ENCODE peak calls at places on chromosomes 12 and 14, in five cellular contexts. One of them, this sample, is unnamed.

GRCh38 chr12:79373896-79374499 is 316.8 kb downstream of the PAWR start:
- DNase-seq in Peyer's patch: no peak
- DNase-seq in adrenal gland: peak; percentile 19
- DNase-seq in tibial nerve: no peak
- DNase-seq in K562: peak; percentile 20
- DNase-seq in this sample: peak; percentile 12

GRCh38 chr14:75497701-75498100 is 24.6 kb upstream of the BATF start:
- DNase-seq in K562: no peak
- DNase-seq in Peyer's patch: no peak
- DNase-seq in tibial nerve: no peak
- DNase-seq in adrenal gland: no peak
- DNase-seq in this sample: no peak

GRCh38 chr12:106492893-106493292 is 89.9 kb upstream of the RFX4 start:
- DNase-seq in Peyer's patch: no peak
- DNase-seq in adrenal gland: no peak
- DNase-seq in K562: no peak
- DNase-seq in tibial nerve: no peak
- DNase-seq in this sample: no peak

GRCh38 chr14:89424241-89424640 is 7.2 kb upstream of the FOXN3 start:
- DNase-seq in adrenal gland: no peak
- DNase-seq in Peyer's patch: no peak
- DNase-seq in K562: no peak
- DNase-seq in tibial nerve: no peak
- DNase-seq in this sample: no peak

GRCh38 chr14:61090432-61091216 is 109.6 kb downstream of the SLC38A6 start:
- DNase-seq in tibial nerve: no peak
- DNase-seq in K562: no peak
- DNase-seq in Peyer's patch: no peak
- DNase-seq in adrenal gland: peak; percentile 54
- DNase-seq in this sample: no peak

GRCh38 chr14:65879218-65880009 is 466.9 kb downstream of the FUT8 start:
- DNase-seq in adrenal gland: no peak
- DNase-seq in tibial nerve: no peak
- DNase-seq in Peyer's patch: no peak
- DNase-seq in K562: no peak
- DNase-seq in this sample: no peak

GRCh38 chr12:3351731-3352130 is 139.3 kb upstream of the PRMT8 start:
- DNase-seq in tibial nerve: no peak
- DNase-seq in adrenal gland: no peak
- DNase-seq in K562: no peak
- DNase-seq in Peyer's patch: no peak
- DNase-seq in this sample: no peak

GRCh38 chr12:113040722-113041168 is 15.8 kb upstream of the DTX1 start:
- DNase-seq in Peyer's patch: no peak
- DNase-seq in adrenal gland: peak; percentile 72
- DNase-seq in tibial nerve: peak; percentile 54
- DNase-seq in K562: no peak
- DNase-seq in this sample: no peak

GRCh38 chr12:1917172-1918070 is 1.0 kb downstream of the CACNA2D4 start:
- DNase-seq in Peyer's patch: no peak
- DNase-seq in tibial nerve: no peak
- DNase-seq in K562: peak; percentile 59
- DNase-seq in adrenal gland: no peak
- DNase-seq in this sample: no peak

GRCh38 chr12:128323526-128323925 is 56.6 kb downstream of the TMEM132C start:
- DNase-seq in adrenal gland: no peak
- DNase-seq in tibial nerve: no peak
- DNase-seq in K562: no peak
- DNase-seq in Peyer's patch: no peak
- DNase-seq in this sample: no peak

GRCh38 chr14:75454963-75455546 is 27.2 kb downstream of the JDP2 start:
- DNase-seq in K562: no peak
- DNase-seq in Peyer's patch: no peak
- DNase-seq in adrenal gland: peak; percentile 87
- DNase-seq in tibial nerve: peak; percentile 65
- DNase-seq in this sample: no peak

GRCh38 chr14:58151701-58152568 is at the start of gene ARMH4:
- DNase-seq in adrenal gland: peak; percentile 90
- DNase-seq in K562: peak; percentile 73
- DNase-seq in tibial nerve: peak; percentile 61
- DNase-seq in Peyer's patch: peak; percentile 85
- DNase-seq in this sample: peak; percentile 64
- TF ChIP-seq POLR2A in adrenal gland: no peak
- TF ChIP-seq POLR2A in K562: no peak
- TF ChIP-seq POLR2A in tibial nerve: peak; percentile 78
- TF ChIP-seq POLR2A in Peyer's patch: no peak
- TF ChIP-seq POLR2A in this sample: no peak

GRCh38 chr14:29650554-29651269 is 276.9 kb downstream of the PRKD1 start:
- DNase-seq in K562: peak; percentile 26
- DNase-seq in Peyer's patch: no peak
- DNase-seq in adrenal gland: no peak
- DNase-seq in tibial nerve: no peak
- DNase-seq in this sample: no peak

GRCh38 chr14:29649170-29649569 is 278.5 kb downstream of the PRKD1 start:
- DNase-seq in tibial nerve: no peak
- DNase-seq in adrenal gland: no peak
- DNase-seq in K562: no peak
- DNase-seq in Peyer's patch: no peak
- DNase-seq in this sample: no peak

GRCh38 chr14:29648045-29648444 is 279.6 kb downstream of the PRKD1 start:
- DNase-seq in K562: no peak
- DNase-seq in adrenal gland: no peak
- DNase-seq in tibial nerve: no peak
- DNase-seq in Peyer's patch: no peak
- DNase-seq in this sample: no peak

GRCh38 chr14:29643415-29644206 is 284.0 kb downstream of the PRKD1 start:
- DNase-seq in adrenal gland: no peak
- DNase-seq in K562: peak; percentile 10
- DNase-seq in tibial nerve: no peak
- DNase-seq in Peyer's patch: no peak
- DNase-seq in this sample: no peak

DNA sequence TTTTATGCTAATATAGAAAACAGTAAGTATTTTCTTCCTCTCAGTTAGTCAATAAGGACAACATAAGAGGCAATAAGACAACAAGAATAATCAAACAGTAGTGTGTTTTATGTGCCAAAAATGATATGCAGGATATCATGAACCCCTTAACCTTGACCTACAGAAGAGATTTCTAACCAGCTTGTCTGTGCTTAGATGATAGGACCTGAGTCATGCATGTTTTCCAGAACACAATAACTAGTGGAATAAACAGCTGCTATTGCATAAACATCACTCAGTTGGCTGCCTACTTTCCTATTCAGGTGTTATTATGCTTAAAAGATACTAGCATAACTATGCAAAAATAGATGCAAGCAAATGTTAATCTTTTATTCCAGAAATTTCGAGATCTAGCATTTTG is 282.5 kb downstream of the PRKD1 start:
- DNase-seq in tibial nerve: no peak
- DNase-seq in Peyer's patch: no peak
- DNase-seq in K562: no peak
- DNase-seq in adrenal gland: no peak
- DNase-seq in this sample: no peak
- TF ChIP-seq POLR2A in tibial nerve: no peak
- TF ChIP-seq POLR2A in Peyer's patch: no peak
- TF ChIP-seq POLR2A in K562: no peak
- TF ChIP-seq POLR2A in adrenal gland: no peak
- TF ChIP-seq POLR2A in this sample: no peak

GRCh38 chr14:71320107-71320733 is 413.0 kb downstream of the PCNX1 start:
- DNase-seq in tibial nerve: peak; percentile 93
- DNase-seq in K562: peak; percentile 92
- DNase-seq in adrenal gland: peak; percentile 98
- DNase-seq in Peyer's patch: peak; percentile 97
- DNase-seq in this sample: peak; percentile 85
- TF ChIP-seq POLR2A in tibial nerve: peak; percentile 87
- TF ChIP-seq POLR2A in K562: peak; percentile 80
- TF ChIP-seq POLR2A in adrenal gland: peak; percentile 88
- TF ChIP-seq POLR2A in Peyer's patch: peak; percentile 73
- TF ChIP-seq POLR2A in this sample: peak; percentile 96

DNA sequence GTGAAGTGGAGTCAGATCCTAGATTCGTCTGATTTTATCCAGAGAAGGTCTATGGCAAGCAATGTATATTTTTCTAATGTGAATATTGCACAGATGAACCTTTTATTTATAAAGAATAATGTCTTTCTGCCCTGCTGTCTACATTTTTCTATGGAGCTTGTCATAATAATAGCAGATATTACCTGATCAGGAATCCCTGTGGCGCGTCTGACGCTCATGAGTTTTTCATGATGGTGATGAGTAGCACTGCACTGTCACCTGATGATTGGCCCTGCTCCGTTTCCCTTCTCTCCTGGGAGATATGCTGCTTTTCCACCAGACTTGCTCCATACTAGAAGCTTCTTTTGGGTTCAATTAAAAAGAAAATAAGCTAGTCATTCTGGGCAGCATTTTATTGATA is 20.5 kb downstream of the CINP start:
- DNase-seq in tibial nerve: no peak
- DNase-seq in Peyer's patch: no peak
- DNase-seq in adrenal gland: no peak
- DNase-seq in K562: no peak
- DNase-seq in this sample: no peak
- TF ChIP-seq POLR2A in tibial nerve: no peak
- TF ChIP-seq POLR2A in Peyer's patch: no peak
- TF ChIP-seq POLR2A in adrenal gland: no peak
- TF ChIP-seq POLR2A in K562: no peak
- TF ChIP-seq POLR2A in this sample: no peak

GRCh38 chr12:75345531-75345930 is 11.1 kb downstream of the GLIPR1L1 start:
- DNase-seq in K562: no peak
- DNase-seq in Peyer's patch: no peak
- DNase-seq in adrenal gland: no peak
- DNase-seq in tibial nerve: no peak
- DNase-seq in this sample: no peak
- TF ChIP-seq POLR2A in K562: no peak
- TF ChIP-seq POLR2A in Peyer's patch: no peak
- TF ChIP-seq POLR2A in adrenal gland: no peak
- TF ChIP-seq POLR2A in tibial nerve: no peak
- TF ChIP-seq POLR2A in this sample: no peak

DNA sequence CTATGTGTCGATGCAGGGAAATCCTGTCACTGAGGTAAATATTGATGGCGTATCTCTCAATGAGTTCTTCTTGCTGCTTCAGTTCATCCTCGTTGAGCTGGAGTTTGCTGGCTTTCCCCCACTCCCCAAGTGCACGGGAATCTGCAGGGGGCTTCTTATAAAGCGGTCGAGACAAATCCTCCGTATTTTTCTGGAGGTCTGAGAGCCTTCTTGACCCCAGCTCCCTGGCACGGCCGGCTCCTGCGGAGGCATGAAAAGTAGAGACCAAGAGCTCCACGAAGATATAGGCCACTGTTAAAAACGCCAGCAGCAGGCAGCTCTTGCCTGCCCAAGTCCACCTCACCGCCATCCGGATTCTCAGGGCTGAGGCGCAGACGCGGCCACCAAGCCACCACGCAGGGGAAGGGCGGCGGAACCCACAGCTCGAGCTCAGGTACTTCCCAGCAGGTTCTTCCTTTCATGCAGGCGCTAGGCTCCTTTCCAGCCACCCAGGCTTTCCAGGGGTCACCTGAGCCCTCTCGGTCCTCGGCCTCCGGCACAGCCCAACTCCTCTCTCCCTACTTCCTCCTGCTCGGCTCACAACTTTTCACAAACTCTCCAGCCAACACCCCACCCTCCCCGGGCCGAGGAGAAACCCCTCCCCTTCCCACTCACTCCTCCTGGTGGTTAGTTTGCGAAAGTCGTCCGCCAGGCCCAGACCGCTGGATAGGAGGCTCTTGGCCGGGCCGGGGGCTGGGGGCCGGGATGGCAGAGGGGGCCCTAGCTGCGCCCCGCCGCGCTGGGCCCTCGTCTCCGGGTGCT is at the start of gene GALNT4:
- DNase-seq in adrenal gland: peak; percentile 87
- DNase-seq in K562: peak; percentile 93
- DNase-seq in Peyer's patch: peak; percentile 92
- DNase-seq in tibial nerve: peak; percentile 76
- DNase-seq in this sample: peak; percentile 77
- TF ChIP-seq POLR2A in adrenal gland: peak; percentile 43
- TF ChIP-seq POLR2A in K562: peak; percentile 66
- TF ChIP-seq POLR2A in Peyer's patch: peak; percentile 66
- TF ChIP-seq POLR2A in tibial nerve: peak; percentile 67
- TF ChIP-seq POLR2A in this sample: peak; percentile 41

GRCh38 chr12:111396726-111397445 is 8.8 kb upstream of the SH2B3 start:
- DNase-seq in K562: peak; percentile 88
- DNase-seq in tibial nerve: peak; percentile 60
- DNase-seq in adrenal gland: peak; percentile 87
- DNase-seq in Peyer's patch: peak; percentile 92
- DNase-seq in this sample: peak; percentile 80
- TF ChIP-seq POLR2A in K562: no peak
- TF ChIP-seq POLR2A in tibial nerve: no peak
- TF ChIP-seq POLR2A in adrenal gland: no peak
- TF ChIP-seq POLR2A in Peyer's patch: no peak
- TF ChIP-seq POLR2A in this sample: no peak

GRCh38 chr14:76500480-76500879 is 124.5 kb downstream of the ESRRB start:
- DNase-seq in K562: no peak
- DNase-seq in adrenal gland: no peak
- DNase-seq in tibial nerve: no peak
- DNase-seq in Peyer's patch: no peak
- DNase-seq in this sample: no peak
- TF ChIP-seq POLR2A in K562: no peak
- TF ChIP-seq POLR2A in adrenal gland: no peak
- TF ChIP-seq POLR2A in tibial nerve: no peak
- TF ChIP-seq POLR2A in Peyer's patch: no peak
- TF ChIP-seq POLR2A in this sample: no peak

DNA sequence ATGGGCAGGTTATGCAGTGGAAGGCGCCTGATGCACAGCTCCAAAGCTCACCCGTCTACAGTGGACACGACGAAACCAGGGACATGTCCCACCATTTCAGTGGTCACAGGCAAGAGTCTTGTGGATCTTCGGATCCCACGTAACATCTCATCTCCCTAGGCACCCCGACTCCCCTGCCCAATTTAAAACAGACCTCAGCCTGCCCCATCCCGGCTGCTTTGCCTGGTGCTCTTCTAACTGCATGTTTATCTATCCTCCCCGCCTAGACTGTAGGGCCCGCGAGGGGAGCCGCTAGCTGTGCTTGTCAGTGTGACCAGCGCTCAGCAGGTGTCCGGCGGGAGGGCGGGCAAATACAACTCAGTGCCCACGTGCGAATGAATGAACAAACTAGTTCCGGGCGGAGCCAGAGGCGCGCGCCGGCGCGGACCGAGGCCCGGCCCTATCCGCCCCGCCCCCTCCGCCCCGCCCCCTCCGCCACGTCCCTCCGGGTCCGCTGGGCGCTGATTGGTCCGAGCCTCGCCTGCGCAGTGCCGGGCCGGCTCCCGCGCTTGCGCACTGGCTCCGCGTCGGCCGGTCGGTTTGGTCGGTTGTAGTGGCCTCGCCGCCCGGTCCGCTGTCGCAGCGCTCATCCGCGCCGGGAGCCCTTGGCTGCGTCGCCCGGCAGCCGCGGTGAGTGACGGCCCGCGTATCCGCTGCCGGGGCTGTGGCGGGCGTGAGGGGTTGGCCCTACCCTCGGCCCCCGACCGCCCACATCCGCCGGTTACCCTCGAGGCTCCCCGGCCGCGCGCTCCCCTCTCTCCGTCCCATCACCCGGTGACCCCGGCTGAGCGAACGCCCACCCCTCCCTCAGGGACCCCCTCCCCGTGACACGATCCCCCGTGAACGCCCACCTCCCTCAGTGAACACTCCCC is 60.1 kb downstream of the DDX51 start:
- DNase-seq in tibial nerve: peak; percentile 69
- DNase-seq in Peyer's patch: peak; percentile 96
- DNase-seq in K562: peak; percentile 100
- DNase-seq in adrenal gland: peak; percentile 93
- DNase-seq in this sample: peak; percentile 99
- TF ChIP-seq POLR2A in tibial nerve: peak; percentile 87
- TF ChIP-seq POLR2A in Peyer's patch: peak; percentile 70
- TF ChIP-seq POLR2A in K562: peak; percentile 91
- TF ChIP-seq POLR2A in adrenal gland: peak; percentile 92
- TF ChIP-seq POLR2A in this sample: peak; percentile 89